ENCODE peak calls at places on chromosomes 2 and 18, in four cellular contexts. W, X, D and R are unnamed samples.

GRCh38 chr2:130355578-130356431 is at the start of gene PTPN18:
- DNase-seq in W (peak; percentile 96), X (peak; percentile 83), D (peak; percentile 34), R (peak; percentile 56)

GRCh38 chr2:25757906-25758305 is 84.5 kb upstream of the DTNB start:
- DNase-seq in W (no peak), X (no peak), D (no peak), R (no peak)

GRCh38 chr18:35303610-35304009 is 13.6 kb upstream of the ZSCAN30 start:
- DNase-seq in W (no peak), X (no peak), D (no peak), R (no peak)

GRCh38 chr18:59420244-59420643 is 61.2 kb upstream of the LMAN1 start:
- DNase-seq in W (no peak), X (no peak), D (no peak), R (no peak)

GRCh38 chr2:53475320-53475719 is 292.3 kb upstream of the CHAC2 start:
- DNase-seq in W (no peak), X (peak; percentile 67), D (no peak), R (peak; percentile 19)

GRCh38 chr18:68705119-68705518 is 9.8 kb downstream of the TMX3 start:
- DNase-seq in W (no peak), X (no peak), D (no peak), R (no peak)

GRCh38 chr2:191714925-191715324 is 37.0 kb downstream of the NABP1 start:
- DNase-seq in W (no peak), X (no peak), D (no peak), R (no peak)

GRCh38 chr18:56728741-56729140 is 77.6 kb downstream of the WDR7 start:
- DNase-seq in W (no peak), X (no peak), D (no peak), R (no peak)

GRCh38 chr2:75453696-75454095 is 107.0 kb downstream of the EVA1A start:
- DNase-seq in W (no peak), X (no peak), D (no peak), R (no peak)

DNA sequence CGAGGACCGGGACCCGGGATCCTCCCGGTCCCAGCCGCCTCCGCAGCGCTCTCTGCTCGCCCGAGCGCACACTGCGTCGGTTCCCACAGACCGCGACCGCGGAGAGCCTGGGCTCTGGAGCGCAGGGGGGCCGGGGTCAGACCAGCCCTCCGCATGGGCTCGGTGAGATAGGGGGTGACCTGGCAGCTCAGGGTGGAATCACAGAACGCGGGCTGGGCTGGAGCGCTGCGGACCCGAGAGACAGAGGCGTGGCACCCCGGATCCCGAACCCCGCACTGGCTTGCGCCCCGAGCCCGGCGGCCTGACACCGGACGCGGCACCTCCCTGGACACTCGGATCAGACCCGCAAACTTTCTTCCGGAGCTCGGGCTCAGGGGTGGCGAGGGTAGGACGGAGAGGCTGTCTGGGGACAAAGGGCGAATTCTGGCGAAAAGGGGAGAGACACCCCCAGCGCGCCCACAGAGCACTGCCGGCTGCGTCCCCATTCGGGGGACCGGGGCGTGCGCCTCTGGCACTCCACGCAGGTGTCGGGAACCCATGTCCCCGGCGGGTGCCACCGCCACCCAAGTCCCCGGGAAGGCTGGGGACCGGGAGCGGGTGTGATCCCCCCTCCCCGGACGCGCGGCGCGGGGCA is 582 bp downstream of the DIPK1C start:
- DNase-seq in W (no peak), X (no peak), D (no peak), R (no peak)
- H3K4me3 ChIP-seq in W (peak overlapping the region; percentile 29), X (no peak overlapping the region), D (no peak overlapping the region), R (no peak overlapping the region)

DNA sequence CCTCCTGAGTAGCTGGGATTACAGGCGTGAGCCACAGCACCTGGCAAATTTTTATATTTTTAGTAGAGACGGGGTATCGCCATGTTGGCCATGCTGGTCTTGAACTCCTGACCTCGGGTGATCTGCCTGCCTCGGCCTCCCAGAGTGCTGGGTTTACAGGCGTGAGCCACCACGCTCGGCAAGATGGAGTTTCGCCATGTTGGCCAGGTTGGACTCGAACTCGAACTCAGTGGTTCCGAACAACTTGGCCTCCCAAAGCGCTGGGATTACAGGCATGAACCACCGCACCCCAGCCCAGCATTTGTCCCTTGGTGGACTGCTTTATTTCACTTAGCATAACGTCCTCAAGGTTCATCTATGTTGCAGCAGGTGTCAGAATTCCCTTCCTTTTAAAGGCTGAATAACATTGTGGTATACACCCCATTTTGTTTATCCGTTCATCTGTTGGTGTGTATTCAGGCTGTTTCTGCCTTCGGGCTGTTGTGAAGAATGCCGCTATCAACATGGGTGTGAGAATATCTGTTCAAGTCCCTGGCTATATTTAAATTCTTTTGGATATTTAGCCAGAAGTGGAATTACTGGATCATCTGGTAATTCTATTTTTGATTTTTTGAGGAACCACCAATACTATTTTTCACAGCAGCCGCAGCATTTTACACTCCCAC is 1.2 kb upstream of the CENPA start:
- DNase-seq in W (no peak), X (no peak), D (no peak), R (no peak)
- H3K4me3 ChIP-seq in W (no peak overlapping the region), X (no peak overlapping the region), D (peak overlapping the region; percentile 50), R (peak overlapping the region; percentile 81)

DNA sequence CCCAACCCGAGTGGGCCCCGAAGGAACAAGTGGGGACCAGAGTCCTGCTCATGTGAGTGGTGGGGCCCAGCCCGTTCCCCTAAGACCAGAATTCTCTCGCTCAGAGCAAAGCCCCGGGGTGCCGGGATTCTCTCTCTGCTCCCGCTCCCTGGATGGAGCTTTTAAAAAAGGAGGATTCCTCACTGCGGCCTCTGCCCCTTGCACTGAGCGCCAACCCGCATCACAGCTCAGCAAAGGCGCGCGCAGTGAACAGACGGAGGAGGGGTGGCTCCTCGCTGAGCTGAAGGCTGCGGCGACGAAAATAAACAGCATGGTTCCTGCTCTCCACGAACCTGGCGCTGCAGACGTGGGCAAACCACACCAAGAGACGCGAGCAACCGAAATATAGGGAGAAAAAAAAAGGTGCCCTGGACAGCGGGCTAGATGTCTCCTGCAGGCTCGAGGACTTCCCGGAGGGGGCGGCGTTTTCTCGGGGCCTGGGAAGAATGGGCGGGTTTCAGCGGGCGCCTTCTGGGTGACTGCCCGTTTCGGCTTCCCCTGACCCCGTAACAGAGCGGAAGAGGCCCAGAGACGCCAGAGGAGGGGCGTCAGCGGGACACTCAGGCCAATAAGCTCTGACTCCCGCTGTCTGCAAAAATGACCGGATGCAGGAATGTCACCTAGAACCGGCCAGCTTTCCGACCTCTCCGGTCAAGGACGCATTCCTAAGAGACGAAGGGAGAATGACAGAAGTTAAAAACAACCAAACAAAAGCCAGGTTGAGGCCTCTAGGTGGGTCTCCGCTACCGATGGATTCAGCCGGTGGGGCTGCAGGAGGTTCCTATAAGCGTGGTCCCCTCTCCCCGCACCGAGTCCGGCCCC is 819 bp upstream of the KLF11 start:
- DNase-seq in W (peak; percentile 96), X (peak; percentile 58), D (peak; percentile 8), R (peak; percentile 26)
- H3K4me3 ChIP-seq in W (peak overlapping the region; percentile 71), X (peak overlapping the region; percentile 1), D (peak overlapping the region; percentile 31), R (peak overlapping the region; percentile 46)

DNA sequence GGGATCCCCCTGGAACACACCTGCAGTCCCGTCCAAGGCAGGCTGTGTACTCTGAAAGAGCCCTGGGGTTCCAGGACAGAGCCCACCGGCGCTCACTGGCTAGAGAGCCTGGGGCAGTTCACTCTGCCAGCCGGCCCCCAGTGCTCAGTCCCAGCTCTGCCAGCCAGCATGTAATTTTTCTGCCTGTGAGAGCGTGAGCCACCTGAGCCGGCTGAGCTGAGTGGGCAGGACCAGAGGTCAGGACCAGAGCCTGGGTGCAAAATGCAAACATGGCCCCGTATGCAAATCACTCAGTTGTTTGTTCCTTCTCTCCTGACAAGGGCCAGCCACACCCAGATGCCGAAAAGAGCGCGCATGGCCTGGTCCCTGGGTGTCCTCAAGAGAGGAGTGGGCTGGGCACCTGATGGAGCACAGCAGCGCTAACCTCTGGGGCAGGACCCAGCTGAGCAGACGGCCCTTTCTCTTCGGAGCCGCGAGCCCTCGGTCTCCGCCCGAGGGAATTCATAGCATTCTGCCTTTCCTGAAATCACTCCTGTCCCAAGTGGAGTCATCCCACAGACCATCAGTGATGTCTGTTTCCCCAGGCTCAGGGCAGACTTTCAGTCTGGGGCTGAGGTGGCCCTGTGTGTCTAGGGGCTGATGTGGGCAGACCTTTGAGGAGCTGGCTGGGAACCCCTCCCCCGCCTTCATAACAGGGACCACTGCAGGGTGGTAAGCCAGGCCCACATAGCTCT is 36.5 kb upstream of the PTMA start:
- DNase-seq in W (no peak), X (no peak), D (no peak), R (no peak)
- H3K4me3 ChIP-seq in W (no peak overlapping the region), X (no peak overlapping the region), D (no peak overlapping the region), R (no peak overlapping the region)

DNA sequence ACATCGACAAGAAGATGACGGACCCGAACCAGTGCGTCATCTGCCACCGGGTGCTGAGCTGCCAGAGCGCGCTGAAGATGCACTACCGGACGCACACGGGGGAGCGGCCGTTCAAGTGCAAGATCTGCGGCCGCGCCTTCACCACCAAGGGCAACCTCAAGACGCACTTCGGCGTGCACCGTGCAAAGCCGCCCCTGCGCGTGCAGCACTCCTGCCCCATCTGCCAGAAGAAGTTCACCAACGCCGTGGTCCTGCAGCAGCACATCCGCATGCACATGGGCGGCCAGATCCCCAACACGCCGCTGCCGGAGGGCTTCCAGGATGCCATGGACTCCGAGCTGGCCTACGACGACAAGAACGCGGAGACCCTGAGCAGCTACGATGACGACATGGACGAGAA is 14.4 kb downstream of the SALL3 start:
- DNase-seq in W (no peak), X (no peak), D (no peak), R (no peak)
- H3K4me3 ChIP-seq in W (no peak overlapping the region), X (no peak overlapping the region), D (no peak overlapping the region), R (no peak overlapping the region)